ENCODE peak calls at places on chromosome 15, in seven cellular contexts. One of them, this sample, is unnamed.
A peak's percentile ranks its signal among the peaks of the same experiment; 100 is the strongest.

GRCh38 chr15:29680806-29681485 is 141.3 kb downstream of the TJP1 start:
- DNase-seq in colonic mucosa: no peak
- DNase-seq in WTC11: no peak
- DNase-seq in mucosa of descending colon: no peak
- DNase-seq in H1: no peak
- DNase-seq in H9: no peak
- DNase-seq in fibroblast of the aortic adventitia: no peak
- DNase-seq in this sample: no peak

GRCh38 chr15:50227076-50227475 is 38.5 kb downstream of the HDC start:
- DNase-seq in H1: no peak
- DNase-seq in fibroblast of the aortic adventitia: peak; percentile 58
- DNase-seq in WTC11: no peak
- DNase-seq in mucosa of descending colon: no peak
- DNase-seq in colonic mucosa: no peak
- DNase-seq in H9: no peak
- DNase-seq in this sample: no peak

GRCh38 chr15:77083381-77084160 is 12.7 kb upstream of the TSPAN3 start:
- DNase-seq in H9: peak; percentile 97
- DNase-seq in WTC11: peak; percentile 75
- DNase-seq in H1: peak; percentile 66
- DNase-seq in fibroblast of the aortic adventitia: peak; percentile 57
- DNase-seq in mucosa of descending colon: peak; percentile 92
- DNase-seq in colonic mucosa: peak; percentile 93
- DNase-seq in this sample: no peak

GRCh38 chr15:82571722-82572222 is 31.5 kb upstream of the RPS17 start:
- DNase-seq in fibroblast of the aortic adventitia: peak; percentile 76
- DNase-seq in H9: peak; percentile 71
- DNase-seq in WTC11: peak; percentile 61
- DNase-seq in colonic mucosa: peak; percentile 58
- DNase-seq in mucosa of descending colon: peak; percentile 58
- DNase-seq in H1: peak; percentile 43
- DNase-seq in this sample: no peak

GRCh38 chr15:71789616-71790015 is 20.7 kb upstream of the NR2E3 start:
- DNase-seq in mucosa of descending colon: no peak
- DNase-seq in fibroblast of the aortic adventitia: no peak
- DNase-seq in H9: no peak
- DNase-seq in WTC11: no peak
- DNase-seq in colonic mucosa: no peak
- DNase-seq in H1: no peak
- DNase-seq in this sample: no peak

GRCh38 chr15:99169769-99170311 is 65.0 kb downstream of the SYNM start:
- DNase-seq in fibroblast of the aortic adventitia: peak; percentile 72
- DNase-seq in H9: no peak
- DNase-seq in colonic mucosa: no peak
- DNase-seq in H1: no peak
- DNase-seq in WTC11: no peak
- DNase-seq in mucosa of descending colon: no peak
- DNase-seq in this sample: no peak

GRCh38 chr15:66848116-66848515 is 146.1 kb downstream of the SMAD6 start:
- DNase-seq in H9: peak; percentile 14
- DNase-seq in WTC11: no peak
- DNase-seq in colonic mucosa: peak; percentile 8
- DNase-seq in mucosa of descending colon: no peak
- DNase-seq in H1: no peak
- DNase-seq in fibroblast of the aortic adventitia: no peak
- DNase-seq in this sample: no peak

GRCh38 chr15:77542491-77543001 is 90.2 kb downstream of the LINGO1 start:
- DNase-seq in H9: no peak
- DNase-seq in colonic mucosa: no peak
- DNase-seq in mucosa of descending colon: no peak
- DNase-seq in fibroblast of the aortic adventitia: peak; percentile 13
- DNase-seq in WTC11: no peak
- DNase-seq in H1: no peak
- DNase-seq in this sample: no peak

GRCh38 chr15:75718326-75718725 is 5.7 kb upstream of the CSPG4 start:
- DNase-seq in fibroblast of the aortic adventitia: peak; percentile 65
- DNase-seq in H1: no peak
- DNase-seq in mucosa of descending colon: no peak
- DNase-seq in H9: no peak
- DNase-seq in WTC11: no peak
- DNase-seq in colonic mucosa: no peak
- DNase-seq in this sample: no peak

GRCh38 chr15:85580914-85581313 is 200.5 kb downstream of the AKAP13 start:
- DNase-seq in mucosa of descending colon: peak; percentile 85
- DNase-seq in H9: no peak
- DNase-seq in fibroblast of the aortic adventitia: no peak
- DNase-seq in colonic mucosa: peak; percentile 69
- DNase-seq in H1: no peak
- DNase-seq in WTC11: no peak
- DNase-seq in this sample: no peak

GRCh38 chr15:84955089-84955848 is 26.4 kb upstream of the PDE8A start:
- DNase-seq in H9: peak; percentile 78
- DNase-seq in mucosa of descending colon: peak; percentile 60
- DNase-seq in H1: no peak
- DNase-seq in WTC11: peak; percentile 70
- DNase-seq in colonic mucosa: peak; percentile 78
- DNase-seq in fibroblast of the aortic adventitia: peak; percentile 80
- DNase-seq in this sample: no peak

GRCh38 chr15:62850791-62851291 is 191.7 kb upstream of the TPM1 start:
- DNase-seq in H1: peak; percentile 34
- DNase-seq in H9: no peak
- DNase-seq in colonic mucosa: no peak
- DNase-seq in fibroblast of the aortic adventitia: peak; percentile 68
- DNase-seq in WTC11: peak; percentile 22
- DNase-seq in mucosa of descending colon: no peak
- DNase-seq in this sample: no peak

GRCh38 chr15:101211897-101212296 is 40.0 kb downstream of the CHSY1 start:
- DNase-seq in mucosa of descending colon: no peak
- DNase-seq in colonic mucosa: no peak
- DNase-seq in H1: no peak
- DNase-seq in H9: no peak
- DNase-seq in fibroblast of the aortic adventitia: no peak
- DNase-seq in WTC11: no peak
- DNase-seq in this sample: no peak

GRCh38 chr15:69700380-69700779 is 247.8 kb downstream of the RPLP1 start:
- DNase-seq in H9: no peak
- DNase-seq in colonic mucosa: no peak
- DNase-seq in WTC11: no peak
- DNase-seq in fibroblast of the aortic adventitia: no peak
- DNase-seq in H1: no peak
- DNase-seq in mucosa of descending colon: no peak
- DNase-seq in this sample: no peak

GRCh38 chr15:52256930-52257733 is 38.5 kb downstream of the MYO5C start:
- DNase-seq in WTC11: no peak
- DNase-seq in H1: no peak
- DNase-seq in colonic mucosa: no peak
- DNase-seq in fibroblast of the aortic adventitia: peak; percentile 46
- DNase-seq in mucosa of descending colon: no peak
- DNase-seq in H9: no peak
- DNase-seq in this sample: no peak

GRCh38 chr15:99073008-99073714 is 31.7 kb upstream of the SYNM start:
- DNase-seq in colonic mucosa: no peak
- DNase-seq in WTC11: no peak
- DNase-seq in fibroblast of the aortic adventitia: no peak
- DNase-seq in H9: no peak
- DNase-seq in H1: no peak
- DNase-seq in mucosa of descending colon: no peak
- DNase-seq in this sample: no peak

GRCh38 chr15:100972975-100973350 is 53.8 kb downstream of the LRRK1 start:
- DNase-seq in mucosa of descending colon: no peak
- DNase-seq in colonic mucosa: no peak
- DNase-seq in H1: no peak
- DNase-seq in WTC11: peak; percentile 32
- DNase-seq in fibroblast of the aortic adventitia: no peak
- DNase-seq in H9: no peak
- DNase-seq in this sample: no peak

GRCh38 chr15:65979316-65979715 is 110.0 kb downstream of the RAB11A start:
- DNase-seq in WTC11: no peak
- DNase-seq in H9: no peak
- DNase-seq in colonic mucosa: no peak
- DNase-seq in mucosa of descending colon: no peak
- DNase-seq in fibroblast of the aortic adventitia: no peak
- DNase-seq in H1: no peak
- DNase-seq in this sample: no peak

GRCh38 chr15:84821501-84822021 is 4.4 kb downstream of the ALPK3 start:
- DNase-seq in H9: no peak
- DNase-seq in WTC11: no peak
- DNase-seq in H1: no peak
- DNase-seq in fibroblast of the aortic adventitia: no peak
- DNase-seq in colonic mucosa: no peak
- DNase-seq in mucosa of descending colon: no peak
- DNase-seq in this sample: no peak

GRCh38 chr15:36050899-36051298 is 504.9 kb upstream of the DPH6 start:
- DNase-seq in colonic mucosa: no peak
- DNase-seq in WTC11: no peak
- DNase-seq in H1: no peak
- DNase-seq in H9: no peak
- DNase-seq in fibroblast of the aortic adventitia: no peak
- DNase-seq in mucosa of descending colon: no peak
- DNase-seq in this sample: no peak

GRCh38 chr15:81023483-81024264 is 23.0 kb downstream of the TLNRD1 start:
- DNase-seq in H1: no peak
- DNase-seq in WTC11: no peak
- DNase-seq in H9: no peak
- DNase-seq in colonic mucosa: peak; percentile 49
- DNase-seq in fibroblast of the aortic adventitia: peak; percentile 82
- DNase-seq in mucosa of descending colon: peak; percentile 72
- DNase-seq in this sample: no peak

GRCh38 chr15:68818088-68818670 is 2.5 kb downstream of the ANP32A start:
- DNase-seq in H1: no peak
- DNase-seq in WTC11: peak; percentile 64
- DNase-seq in fibroblast of the aortic adventitia: peak; percentile 49
- DNase-seq in H9: peak; percentile 43
- DNase-seq in colonic mucosa: peak; percentile 62
- DNase-seq in mucosa of descending colon: peak; percentile 82
- DNase-seq in this sample: no peak

GRCh38 chr15:37979597-37979996 is 45.2 kb downstream of the TMCO5A start:
- DNase-seq in WTC11: no peak
- DNase-seq in H1: no peak
- DNase-seq in H9: no peak
- DNase-seq in colonic mucosa: no peak
- DNase-seq in mucosa of descending colon: no peak
- DNase-seq in fibroblast of the aortic adventitia: no peak
- DNase-seq in this sample: no peak

GRCh38 chr15:37978231-37978630 is 43.8 kb downstream of the TMCO5A start:
- DNase-seq in H1: no peak
- DNase-seq in mucosa of descending colon: no peak
- DNase-seq in H9: no peak
- DNase-seq in fibroblast of the aortic adventitia: no peak
- DNase-seq in colonic mucosa: no peak
- DNase-seq in WTC11: no peak
- DNase-seq in this sample: no peak

GRCh38 chr15:37980010-37980409 is 45.6 kb downstream of the TMCO5A start:
- DNase-seq in H9: no peak
- DNase-seq in fibroblast of the aortic adventitia: no peak
- DNase-seq in WTC11: no peak
- DNase-seq in H1: no peak
- DNase-seq in mucosa of descending colon: no peak
- DNase-seq in colonic mucosa: no peak
- DNase-seq in this sample: no peak

GRCh38 chr15:37984368-37984767 is 49.9 kb downstream of the TMCO5A start:
- DNase-seq in H1: no peak
- DNase-seq in colonic mucosa: no peak
- DNase-seq in fibroblast of the aortic adventitia: no peak
- DNase-seq in H9: no peak
- DNase-seq in WTC11: no peak
- DNase-seq in mucosa of descending colon: no peak
- DNase-seq in this sample: no peak

GRCh38 chr15:37981781-37982180 is 47.3 kb downstream of the TMCO5A start:
- DNase-seq in H9: no peak
- DNase-seq in WTC11: no peak
- DNase-seq in fibroblast of the aortic adventitia: peak; percentile 43
- DNase-seq in H1: no peak
- DNase-seq in mucosa of descending colon: no peak
- DNase-seq in colonic mucosa: no peak
- DNase-seq in this sample: no peak
- TF ChIP-seq CTCF in H9: peak; percentile 46
- TF ChIP-seq CTCF in WTC11: no peak
- TF ChIP-seq CTCF in fibroblast of the aortic adventitia: peak; percentile 45
- TF ChIP-seq CTCF in H1: peak; percentile 54
- TF ChIP-seq CTCF in mucosa of descending colon: no peak
- TF ChIP-seq CTCF in colonic mucosa: no peak
- TF ChIP-seq CTCF in this sample: peak; percentile 11

DNA sequence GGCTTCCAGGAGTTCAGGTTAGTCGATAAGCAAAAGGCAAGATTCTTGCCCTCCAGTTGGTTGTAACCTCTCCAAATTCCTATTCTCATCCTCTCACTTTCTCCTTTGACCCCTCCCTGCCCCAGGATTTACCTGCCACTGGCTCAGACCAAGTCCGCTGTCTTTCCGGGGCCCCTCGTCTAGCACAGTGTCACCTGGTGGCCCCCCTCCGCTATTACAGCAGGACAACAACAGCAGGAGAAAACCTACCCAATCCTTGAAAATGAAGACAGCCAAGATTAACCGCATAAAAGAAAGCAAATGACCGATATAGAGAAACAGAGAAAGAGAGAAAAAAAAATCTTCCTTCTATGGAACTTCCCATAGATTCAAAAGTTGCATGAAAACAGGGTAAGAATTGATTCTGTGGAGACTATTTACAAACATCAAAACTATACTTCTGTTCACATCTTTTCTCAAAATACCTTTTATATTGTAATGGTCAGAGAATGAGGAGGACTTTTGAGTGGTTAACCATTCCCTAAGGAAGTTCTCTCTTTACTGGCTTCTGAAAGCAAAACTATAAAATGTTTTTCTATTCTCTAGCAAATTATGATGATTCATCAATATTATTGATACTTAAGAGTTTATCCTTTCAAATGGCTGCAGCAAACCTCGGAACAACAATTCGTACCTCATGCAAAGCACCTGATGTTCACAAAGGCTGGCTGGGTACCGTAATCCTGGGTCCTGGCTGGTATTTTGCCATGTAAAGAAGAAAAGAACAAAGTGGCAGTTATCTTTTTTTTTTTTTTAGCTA is 10.0 kb upstream of the ST8SIA2 start:
- DNase-seq in H9: peak; percentile 80
- DNase-seq in colonic mucosa: peak; percentile 39
- DNase-seq in H1: no peak
- DNase-seq in mucosa of descending colon: no peak
- DNase-seq in fibroblast of the aortic adventitia: no peak
- DNase-seq in WTC11: peak; percentile 85
- DNase-seq in this sample: no peak
- TF ChIP-seq CTCF in H9: peak; percentile 96
- TF ChIP-seq CTCF in colonic mucosa: peak; percentile 68
- TF ChIP-seq CTCF in H1: peak; percentile 76
- TF ChIP-seq CTCF in mucosa of descending colon: peak; percentile 61
- TF ChIP-seq CTCF in fibroblast of the aortic adventitia: peak; percentile 56
- TF ChIP-seq CTCF in WTC11: peak; percentile 89
- TF ChIP-seq CTCF in this sample: peak; percentile 52

GRCh38 chr15:79172801-79173460 is 82.4 kb upstream of the RASGRF1 start:
- DNase-seq in WTC11: no peak
- DNase-seq in H9: peak; percentile 24
- DNase-seq in mucosa of descending colon: no peak
- DNase-seq in H1: no peak
- DNase-seq in fibroblast of the aortic adventitia: no peak
- DNase-seq in colonic mucosa: no peak
- DNase-seq in this sample: no peak
- TF ChIP-seq CTCF in WTC11: no peak
- TF ChIP-seq CTCF in H9: no peak
- TF ChIP-seq CTCF in mucosa of descending colon: no peak
- TF ChIP-seq CTCF in H1: no peak
- TF ChIP-seq CTCF in fibroblast of the aortic adventitia: no peak
- TF ChIP-seq CTCF in colonic mucosa: no peak
- TF ChIP-seq CTCF in this sample: no peak

GRCh38 chr15:94131875-94132274 is 99.5 kb upstream of the MCTP2 start:
- DNase-seq in mucosa of descending colon: no peak
- DNase-seq in H1: no peak
- DNase-seq in fibroblast of the aortic adventitia: peak; percentile 13
- DNase-seq in WTC11: no peak
- DNase-seq in H9: no peak
- DNase-seq in colonic mucosa: no peak
- DNase-seq in this sample: no peak

GRCh38 chr15:94135748-94136147 is 95.6 kb upstream of the MCTP2 start:
- DNase-seq in H9: no peak
- DNase-seq in H1: no peak
- DNase-seq in mucosa of descending colon: no peak
- DNase-seq in WTC11: no peak
- DNase-seq in fibroblast of the aortic adventitia: no peak
- DNase-seq in colonic mucosa: no peak
- DNase-seq in this sample: no peak
- TF ChIP-seq CTCF in H9: peak; percentile 43
- TF ChIP-seq CTCF in H1: peak; percentile 36
- TF ChIP-seq CTCF in mucosa of descending colon: no peak
- TF ChIP-seq CTCF in WTC11: no peak
- TF ChIP-seq CTCF in fibroblast of the aortic adventitia: peak; percentile 4
- TF ChIP-seq CTCF in colonic mucosa: no peak
- TF ChIP-seq CTCF in this sample: no peak